ENCODE peak calls at places on chromosomes 6 and 20, in four cellular contexts. V, C, G and M are unnamed samples.

GRCh38 chr20:12219798-12220197 is 302.1 kb downstream of the BTBD3 start:
- DNase-seq in V (no peak), C (no peak), G (no peak), M (no peak)

GRCh38 chr6:169738204-169738971 is 13.0 kb downstream of the DYNLT2 start:
- DNase-seq in V (no peak), C (peak; percentile 50), G (no peak), M (no peak)

GRCh38 chr6:29947292-29947980 is 5.1 kb downstream of the HLA-A start:
- DNase-seq in V (no peak), C (no peak), G (no peak), M (no peak)

GRCh38 chr6:31723245-31723979 is at the start of gene MPIG6B:
- DNase-seq in V (no peak), C (no peak), G (no peak), M (no peak)

GRCh38 chr20:1272368-1273155 is 6.5 kb downstream of the SNPH start:
- DNase-seq in V (no peak), C (no peak), G (no peak), M (no peak)

GRCh38 chr20:38283236-38283635 is 20.7 kb upstream of the BPI start:
- DNase-seq in V (no peak), C (no peak), G (no peak), M (no peak)

GRCh38 chr20:43545837-43546578 is 12.8 kb upstream of the SGK2 start:
- DNase-seq in V (no peak), C (no peak), G (no peak), M (no peak)

GRCh38 chr6:124798942-124799496 is 163.2 kb upstream of the RNF217 start:
- DNase-seq in V (no peak), C (no peak), G (no peak), M (no peak)

GRCh38 chr6:169891846-169892245 is 140.4 kb downstream of the ERMARD start:
- DNase-seq in V (no peak), C (no peak), G (no peak), M (no peak)

GRCh38 chr20:7696311-7696710 is 243.9 kb downstream of the HAO1 start:
- DNase-seq in V (no peak), C (no peak), G (no peak), M (no peak)

GRCh38 chr6:33278392-33278741 is 1.4 kb downstream of the B3GALT4 start:
- DNase-seq in V (no peak), C (no peak), G (no peak), M (no peak)

GRCh38 chr6:33279257-33279695 is 2.4 kb downstream of the B3GALT4 start:
- DNase-seq in V (no peak), C (no peak), G (no peak), M (no peak)

GRCh38 chr6:33278810-33279209 is 1.9 kb downstream of the B3GALT4 start:
- DNase-seq in V (no peak), C (no peak), G (no peak), M (no peak)

GRCh38 chr6:33279971-33280511 is 3.1 kb downstream of the B3GALT4 start:
- DNase-seq in V (no peak), C (no peak), G (no peak), M (no peak)

GRCh38 chr6:33280539-33280938 is 3.6 kb downstream of the B3GALT4 start:
- DNase-seq in V (no peak), C (no peak), G (no peak), M (no peak)
- H3K36me3 ChIP-seq in V (peaks cover 27% of the 10 kb centered on the region), C (peaks cover 57% of the 10 kb centered on the region), G (peaks cover 72% of the 10 kb centered on the region), M (no peaks in the 10 kb centered on the region)

DNA sequence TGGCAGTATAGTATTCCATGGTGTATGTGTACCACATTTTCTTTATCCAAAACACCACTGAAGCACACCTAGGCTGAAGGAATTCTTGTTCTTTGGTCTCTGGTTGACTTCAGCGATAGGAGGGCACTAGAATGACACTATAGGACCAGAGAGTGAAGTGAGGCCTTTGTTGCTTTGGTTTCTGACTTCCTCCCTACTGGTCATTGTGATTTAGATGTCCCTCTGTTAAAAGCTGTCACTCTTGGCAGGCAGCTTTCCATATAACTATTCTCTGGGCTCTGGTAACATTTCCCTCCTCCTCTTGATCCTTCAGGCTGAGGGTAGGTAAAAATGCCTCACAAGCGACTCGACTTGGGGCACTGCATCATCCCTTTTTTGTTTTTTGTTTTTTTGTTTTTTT is 236.3 kb downstream of the MAFB start:
- DNase-seq in V (no peak), C (no peak), G (no peak), M (no peak)
- TF ChIP-seq CTCF in V (no peak), C (no peak), G (no peak), M (no peak)

DNA sequence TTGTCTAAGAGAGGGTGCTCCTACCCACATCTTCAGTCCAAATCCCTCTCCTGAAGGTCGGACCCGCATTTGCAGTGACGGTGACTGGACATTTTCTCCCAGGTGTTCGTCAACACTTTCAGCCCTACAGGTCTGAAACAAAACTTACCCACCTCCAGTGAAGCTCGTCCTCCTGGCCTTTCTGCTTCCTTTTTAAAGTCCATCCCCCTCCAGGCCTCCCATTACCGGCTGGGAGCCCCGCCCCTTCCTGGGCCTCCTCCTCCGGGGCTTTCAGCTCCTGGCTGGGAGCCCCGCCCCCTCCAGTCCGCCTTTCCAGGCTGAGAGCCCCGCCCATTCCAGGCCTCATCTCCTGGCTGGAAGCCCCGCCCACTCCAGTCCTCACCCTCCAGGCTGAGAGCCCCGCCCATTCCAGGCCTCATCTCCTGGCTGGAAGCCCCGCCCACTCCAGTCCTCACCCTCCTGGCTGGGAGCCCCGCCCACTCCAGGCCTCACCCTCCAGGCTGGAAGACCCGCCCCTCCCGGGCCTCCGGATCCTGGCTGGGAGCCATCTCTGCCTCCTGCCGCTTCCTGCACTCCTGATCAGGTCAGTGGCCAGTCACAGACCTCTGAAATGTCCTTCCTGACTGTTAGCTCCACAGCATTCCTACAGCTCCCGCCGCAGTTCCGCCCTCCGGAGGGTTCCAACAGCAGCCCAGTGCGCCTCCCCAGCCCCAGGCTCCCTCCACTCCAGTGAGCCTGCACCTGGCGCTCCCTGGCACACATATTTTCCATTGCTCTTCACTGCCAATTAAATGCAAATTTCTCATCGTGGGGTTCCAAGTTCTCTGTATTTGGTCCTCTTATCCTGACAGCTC is 98.5 kb downstream of the LY86 start:
- DNase-seq in V (no peak), C (peak; percentile 96), G (peak; percentile 95), M (peak; percentile 95)
- H3K27ac ChIP-seq in V (no peak overlapping the region), C (peak overlapping the region; percentile 73), G (peak overlapping the region; percentile 79), M (peak overlapping the region; percentile 78)

GRCh38 chr20:59948828-59949720 is 8.9 kb downstream of the FAM217B start:
- DNase-seq in V (no peak), C (no peak), G (peak; percentile 40), M (no peak)
- H3K36me3 ChIP-seq in V (peaks cover 8% of the 10 kb centered on the region), C (peaks cover 16% of the 10 kb centered on the region), G (peaks cover 66% of the 10 kb centered on the region), M (no peaks in the 10 kb centered on the region)

DNA sequence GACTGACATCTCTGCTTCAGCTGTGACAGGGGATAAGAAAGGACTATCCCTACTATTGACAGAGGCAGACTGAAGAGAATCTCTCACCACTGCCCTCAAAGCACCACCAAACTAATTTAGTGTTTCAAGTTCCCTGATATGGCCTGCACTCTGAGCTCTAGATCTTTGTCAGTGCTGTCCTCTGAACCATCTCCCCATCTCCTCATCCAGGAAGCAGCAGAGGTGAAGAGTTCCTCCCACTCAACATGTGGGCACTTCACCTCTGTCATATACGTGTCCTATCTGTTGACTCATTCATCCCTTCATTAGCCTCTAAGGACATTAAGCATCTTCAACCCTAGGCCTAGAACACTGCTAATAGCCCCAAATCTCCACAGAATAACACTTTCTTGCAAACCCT is 14.1 kb downstream of the FAM210B start:
- DNase-seq in V (no peak), C (no peak), G (no peak), M (no peak)
- TF ChIP-seq CTCF in V (no peak), C (no peak), G (no peak), M (no peak)

DNA sequence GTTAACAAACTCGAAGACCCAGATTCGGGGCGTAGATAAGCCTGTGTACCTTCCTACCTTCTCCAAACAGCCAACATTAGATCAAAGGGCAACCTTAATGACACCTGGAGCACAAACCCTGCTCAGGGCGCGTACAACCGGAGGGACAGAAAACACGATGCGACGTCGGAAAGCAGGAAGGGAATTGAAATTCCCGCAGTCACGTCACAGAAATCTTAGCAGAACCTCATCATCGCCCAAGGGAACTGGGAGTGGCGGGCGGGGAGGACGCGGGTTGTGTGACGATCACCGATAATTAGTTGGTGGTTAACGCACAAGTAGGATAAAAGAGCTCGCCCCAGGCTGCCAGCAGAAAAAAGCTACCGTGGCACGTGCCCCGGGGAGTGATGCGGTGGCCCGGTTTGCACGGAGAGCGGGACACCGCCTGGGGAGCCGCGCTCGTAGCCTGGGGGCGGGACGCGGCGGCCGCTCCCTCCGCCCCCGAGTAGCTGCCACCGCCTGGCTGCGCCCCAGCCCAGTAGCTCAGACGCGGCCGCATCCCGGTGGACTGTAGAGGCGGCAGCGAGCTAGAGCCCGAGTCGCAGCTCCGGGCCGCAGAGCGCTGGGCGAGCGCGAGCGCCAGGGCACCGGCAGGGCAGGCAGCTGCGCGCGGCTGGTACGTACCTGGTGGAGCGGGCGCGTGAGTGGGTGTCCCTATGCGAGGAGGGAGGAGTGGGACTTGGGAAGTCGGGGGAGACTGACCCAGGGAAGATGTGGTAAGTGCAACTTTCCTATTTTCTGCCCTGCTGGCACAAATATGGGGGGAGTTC is at the start of gene PKIB:
- DNase-seq in V (peak; percentile 5), C (peak; percentile 72), G (peak; percentile 25), M (peak; percentile 85)
- H3K27ac ChIP-seq in V (no peak within 1 kb of the TSS), C (no peak within 1 kb of the TSS), G (no peak within 1 kb of the TSS), M (peak within 1 kb of the TSS; percentile 87)

GRCh38 chr20:35734777-35735649 is 7.0 kb downstream of the RBM39 start:
- DNase-seq in V (no peak), C (no peak), G (no peak), M (no peak)

GRCh38 chr20:35735828-35736470 is 6.1 kb downstream of the RBM39 start:
- DNase-seq in V (no peak), C (no peak), G (no peak), M (no peak)

GRCh38 chr20:35732644-35732982 is 9.4 kb downstream of the RBM39 start:
- DNase-seq in V (no peak), C (no peak), G (no peak), M (no peak)

GRCh38 chr20:35731862-35732643 is 10.0 kb downstream of the RBM39 start:
- DNase-seq in V (no peak), C (no peak), G (no peak), M (no peak)

DNA sequence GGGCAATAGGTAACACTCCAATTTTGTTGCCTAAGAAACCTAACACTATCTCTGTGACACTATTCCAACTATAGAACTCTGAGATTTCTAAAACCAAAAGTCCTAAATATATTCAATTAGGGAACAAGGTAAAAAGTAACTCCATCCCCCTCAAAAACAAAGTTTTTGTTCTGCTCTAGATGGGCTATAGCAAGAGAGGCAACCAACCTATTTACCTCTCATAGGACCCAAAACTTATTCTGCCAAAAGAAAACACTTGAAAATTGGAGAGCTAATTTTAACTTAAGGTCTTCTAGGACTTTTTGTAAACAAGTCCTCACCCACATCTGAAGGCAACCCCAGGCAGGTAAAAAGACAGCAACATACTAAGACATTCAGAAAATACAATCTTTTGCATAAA is 7.7 kb downstream of the RBM39 start:
- DNase-seq in V (no peak), C (no peak), G (no peak), M (no peak)
- H3K36me3 ChIP-seq in V (peaks cover 81% of the 10 kb centered on the region), C (peaks cover 94% of the 10 kb centered on the region), G (peaks cover 100% of the 10 kb centered on the region), M (peaks cover 97% of the 10 kb centered on the region)

DNA sequence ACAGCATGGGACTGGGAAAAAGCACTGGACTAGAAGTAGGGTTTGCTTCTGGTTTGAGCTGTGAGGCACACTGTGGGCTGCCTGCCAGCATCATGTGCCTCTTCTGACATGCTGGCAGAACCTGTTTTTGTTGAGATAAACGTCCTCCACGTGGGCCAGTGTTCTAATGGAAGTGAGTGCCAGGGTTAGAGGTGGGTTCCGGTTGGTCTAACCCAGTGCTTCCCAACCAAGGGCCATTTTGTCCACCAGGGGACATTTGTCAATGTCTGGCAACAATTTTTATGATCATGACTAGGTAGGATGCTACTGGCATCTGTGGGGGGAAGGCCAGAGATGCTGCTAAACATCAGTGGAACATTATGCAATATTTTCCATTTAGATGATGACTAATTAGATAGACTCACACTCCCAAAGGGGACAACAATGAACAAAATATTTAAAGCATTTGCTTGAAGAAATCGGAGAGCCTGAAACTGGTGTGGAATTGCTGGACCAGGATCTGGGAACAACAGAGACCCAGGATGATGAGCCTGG is 7.8 kb upstream of the APMAP start:
- DNase-seq in V (no peak), C (peak; percentile 86), G (peak; percentile 63), M (peak; percentile 67)
- TF ChIP-seq CTCF in V (no peak), C (no peak), G (no peak), M (no peak)